ENCODE peak calls at places on chromosome 18, in seven cellular contexts. One of them, this sample, is unnamed.

GRCh38 chr18:72470391-72470790 is 73.8 kb downstream of the CBLN2 start:
- DNase-seq in HCT116: no peak
- DNase-seq in K562: no peak
- DNase-seq in HepG2: no peak
- DNase-seq in SK-N-SH: no peak
- DNase-seq in GM12878: no peak
- DNase-seq in H1: no peak
- DNase-seq in this sample: no peak

GRCh38 chr18:10476430-10476829 is 22.0 kb downstream of the APCDD1 start:
- DNase-seq in HCT116: no peak
- DNase-seq in H1: no peak
- DNase-seq in K562: no peak
- DNase-seq in HepG2: no peak
- DNase-seq in SK-N-SH: peak; percentile 81
- DNase-seq in GM12878: no peak
- DNase-seq in this sample: no peak

GRCh38 chr18:26546170-26546874 is 2.0 kb downstream of the KCTD1 start:
- DNase-seq in K562: no peak
- DNase-seq in GM12878: no peak
- DNase-seq in HCT116: no peak
- DNase-seq in SK-N-SH: no peak
- DNase-seq in H1: no peak
- DNase-seq in HepG2: no peak
- DNase-seq in this sample: no peak

GRCh38 chr18:33578371-33579146 is 540 bp downstream of the ASXL3 start:
- DNase-seq in H1: no peak
- DNase-seq in HCT116: no peak
- DNase-seq in GM12878: no peak
- DNase-seq in K562: no peak
- DNase-seq in SK-N-SH: no peak
- DNase-seq in HepG2: peak; percentile 1
- DNase-seq in this sample: no peak

GRCh38 chr18:62279561-62279960 is 45.5 kb upstream of the TNFRSF11A start:
- DNase-seq in GM12878: no peak
- DNase-seq in HCT116: no peak
- DNase-seq in SK-N-SH: no peak
- DNase-seq in K562: no peak
- DNase-seq in HepG2: no peak
- DNase-seq in H1: no peak
- DNase-seq in this sample: no peak

GRCh38 chr18:69558088-69558487 is 157.4 kb downstream of the DOK6 start:
- DNase-seq in K562: no peak
- DNase-seq in HCT116: no peak
- DNase-seq in H1: no peak
- DNase-seq in SK-N-SH: no peak
- DNase-seq in GM12878: no peak
- DNase-seq in HepG2: no peak
- DNase-seq in this sample: no peak

GRCh38 chr18:58761241-58761969 is 90.1 kb downstream of the MALT1 start:
- DNase-seq in SK-N-SH: no peak
- DNase-seq in HCT116: no peak
- DNase-seq in GM12878: peak; percentile 84
- DNase-seq in K562: no peak
- DNase-seq in H1: no peak
- DNase-seq in HepG2: no peak
- DNase-seq in this sample: no peak

GRCh38 chr18:57737661-57738060 is 65.5 kb downstream of the ATP8B1 start:
- DNase-seq in H1: no peak
- DNase-seq in K562: no peak
- DNase-seq in SK-N-SH: no peak
- DNase-seq in HCT116: no peak
- DNase-seq in GM12878: no peak
- DNase-seq in HepG2: peak; percentile 83
- DNase-seq in this sample: no peak

GRCh38 chr18:12659904-12660605 is 2.1 kb upstream of the SPIRE1 start:
- DNase-seq in H1: no peak
- DNase-seq in HepG2: peak; percentile 47
- DNase-seq in HCT116: peak; percentile 48
- DNase-seq in SK-N-SH: peak; percentile 69
- DNase-seq in K562: peak; percentile 66
- DNase-seq in GM12878: no peak
- DNase-seq in this sample: no peak

GRCh38 chr18:48810805-48811204 is 140.0 kb downstream of the SMAD7 start:
- DNase-seq in H1: no peak
- DNase-seq in HepG2: no peak
- DNase-seq in K562: no peak
- DNase-seq in SK-N-SH: no peak
- DNase-seq in GM12878: no peak
- DNase-seq in HCT116: no peak
- DNase-seq in this sample: no peak
- TF ChIP-seq JUND in H1: no peak
- TF ChIP-seq JUND in HepG2: no peak
- TF ChIP-seq JUND in K562: no peak
- TF ChIP-seq JUND in SK-N-SH: no peak
- TF ChIP-seq JUND in GM12878: no peak
- TF ChIP-seq JUND in HCT116: no peak
- TF ChIP-seq JUND in this sample: no peak

GRCh38 chr18:43780782-43781340 is 503.6 kb upstream of the SYT4 start:
- DNase-seq in SK-N-SH: no peak
- DNase-seq in K562: no peak
- DNase-seq in GM12878: no peak
- DNase-seq in HepG2: no peak
- DNase-seq in HCT116: no peak
- DNase-seq in H1: no peak
- DNase-seq in this sample: no peak
- TF ChIP-seq JUND in SK-N-SH: peak; percentile 56
- TF ChIP-seq JUND in K562: no peak
- TF ChIP-seq JUND in GM12878: no peak
- TF ChIP-seq JUND in HepG2: no peak
- TF ChIP-seq JUND in HCT116: no peak
- TF ChIP-seq JUND in H1: no peak
- TF ChIP-seq JUND in this sample: no peak

GRCh38 chr18:49227456-49227855 is 233.0 kb downstream of the DYM start:
- DNase-seq in GM12878: no peak
- DNase-seq in K562: no peak
- DNase-seq in HepG2: no peak
- DNase-seq in SK-N-SH: no peak
- DNase-seq in HCT116: no peak
- DNase-seq in H1: no peak
- DNase-seq in this sample: no peak

GRCh38 chr18:49231541-49231940 is 228.9 kb downstream of the DYM start:
- DNase-seq in K562: no peak
- DNase-seq in H1: no peak
- DNase-seq in HepG2: no peak
- DNase-seq in HCT116: no peak
- DNase-seq in GM12878: no peak
- DNase-seq in SK-N-SH: no peak
- DNase-seq in this sample: no peak

GRCh38 chr18:49226935-49227334 is 233.5 kb downstream of the DYM start:
- DNase-seq in GM12878: no peak
- DNase-seq in HepG2: no peak
- DNase-seq in HCT116: no peak
- DNase-seq in H1: no peak
- DNase-seq in SK-N-SH: no peak
- DNase-seq in K562: no peak
- DNase-seq in this sample: no peak

GRCh38 chr18:49228182-49228581 is 232.3 kb downstream of the DYM start:
- DNase-seq in HepG2: no peak
- DNase-seq in SK-N-SH: no peak
- DNase-seq in K562: no peak
- DNase-seq in GM12878: no peak
- DNase-seq in H1: no peak
- DNase-seq in HCT116: no peak
- DNase-seq in this sample: no peak

DNA sequence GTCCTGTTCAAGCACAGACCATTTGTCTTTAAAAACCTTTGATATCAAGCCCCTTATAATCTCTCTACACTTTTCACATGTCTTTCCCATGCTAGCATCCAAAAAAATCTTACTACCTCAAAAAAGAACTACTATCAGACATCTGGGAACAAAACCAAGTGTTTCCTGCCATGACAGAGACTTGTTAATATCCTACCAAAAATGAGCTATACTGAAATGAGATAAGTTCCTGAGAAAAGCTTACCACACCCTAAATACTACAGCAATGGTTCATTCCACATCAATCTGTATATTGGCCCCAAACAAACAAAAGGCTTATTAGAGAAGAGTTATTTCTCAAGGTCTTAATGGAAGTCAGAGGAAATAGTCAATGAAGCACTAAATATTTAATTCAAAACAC is 230.1 kb downstream of the DYM start:
- DNase-seq in HCT116: no peak
- DNase-seq in H1: no peak
- DNase-seq in GM12878: no peak
- DNase-seq in K562: no peak
- DNase-seq in SK-N-SH: no peak
- DNase-seq in HepG2: no peak
- DNase-seq in this sample: no peak
- TF ChIP-seq JUND in HCT116: no peak
- TF ChIP-seq JUND in H1: no peak
- TF ChIP-seq JUND in GM12878: no peak
- TF ChIP-seq JUND in K562: no peak
- TF ChIP-seq JUND in SK-N-SH: no peak
- TF ChIP-seq JUND in HepG2: no peak
- TF ChIP-seq JUND in this sample: no peak

GRCh38 chr18:27645929-27646328 is 460.8 kb upstream of the CHST9 start:
- DNase-seq in HepG2: no peak
- DNase-seq in K562: no peak
- DNase-seq in SK-N-SH: no peak
- DNase-seq in H1: no peak
- DNase-seq in GM12878: no peak
- DNase-seq in HCT116: no peak
- DNase-seq in this sample: no peak
- TF ChIP-seq JUND in HepG2: no peak
- TF ChIP-seq JUND in K562: no peak
- TF ChIP-seq JUND in SK-N-SH: no peak
- TF ChIP-seq JUND in H1: no peak
- TF ChIP-seq JUND in GM12878: no peak
- TF ChIP-seq JUND in HCT116: no peak
- TF ChIP-seq JUND in this sample: no peak

DNA sequence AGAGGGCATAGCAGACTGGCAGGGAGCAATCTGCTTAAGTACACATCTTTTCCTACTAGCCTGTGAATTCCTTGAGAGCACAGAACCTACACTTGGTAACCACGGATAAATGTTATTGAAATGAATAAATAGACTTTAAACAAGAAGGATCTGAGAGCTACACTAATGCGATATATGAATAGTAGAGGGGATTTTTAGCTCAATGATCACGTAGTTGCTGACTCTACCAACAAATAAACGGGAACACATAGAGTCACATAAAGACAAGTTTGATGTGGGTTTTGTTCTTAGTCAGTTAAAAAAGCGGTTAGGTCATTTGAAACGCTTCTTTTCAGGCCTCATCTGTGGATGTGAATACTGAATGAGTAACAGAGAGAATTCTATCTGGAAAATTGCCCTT is 290.3 kb upstream of the CCDC68 start:
- DNase-seq in GM12878: peak; percentile 60
- DNase-seq in H1: no peak
- DNase-seq in K562: no peak
- DNase-seq in HepG2: no peak
- DNase-seq in SK-N-SH: no peak
- DNase-seq in HCT116: no peak
- DNase-seq in this sample: no peak
- TF ChIP-seq JUND in GM12878: peak; percentile 24
- TF ChIP-seq JUND in H1: no peak
- TF ChIP-seq JUND in K562: no peak
- TF ChIP-seq JUND in HepG2: no peak
- TF ChIP-seq JUND in SK-N-SH: no peak
- TF ChIP-seq JUND in HCT116: no peak
- TF ChIP-seq JUND in this sample: no peak

DNA sequence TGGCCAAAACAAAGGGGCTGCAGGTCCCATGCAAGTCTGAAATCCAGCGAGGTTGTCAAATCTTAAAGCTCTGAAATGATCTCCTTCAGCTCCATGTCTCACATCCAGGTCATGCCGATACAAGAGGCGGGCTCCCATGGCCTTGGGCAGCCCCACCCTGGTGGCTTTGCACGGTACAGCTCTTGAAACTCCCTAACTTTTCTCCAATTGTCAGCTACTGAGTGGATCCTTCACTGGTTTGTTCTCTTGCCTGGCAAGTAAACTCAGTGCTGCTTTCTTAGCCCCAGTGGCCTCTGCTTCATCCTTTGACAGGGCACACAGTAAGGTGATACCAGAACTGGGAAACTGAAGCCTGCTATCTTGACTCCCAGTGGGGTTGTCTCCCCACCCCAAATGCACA is 26.3 kb downstream of the SERPINB13 start:
- DNase-seq in HCT116: no peak
- DNase-seq in HepG2: no peak
- DNase-seq in H1: no peak
- DNase-seq in GM12878: no peak
- DNase-seq in K562: no peak
- DNase-seq in SK-N-SH: no peak
- DNase-seq in this sample: no peak
- TF ChIP-seq JUND in HCT116: no peak
- TF ChIP-seq JUND in HepG2: no peak
- TF ChIP-seq JUND in H1: no peak
- TF ChIP-seq JUND in GM12878: no peak
- TF ChIP-seq JUND in K562: no peak
- TF ChIP-seq JUND in SK-N-SH: no peak
- TF ChIP-seq JUND in this sample: no peak

DNA sequence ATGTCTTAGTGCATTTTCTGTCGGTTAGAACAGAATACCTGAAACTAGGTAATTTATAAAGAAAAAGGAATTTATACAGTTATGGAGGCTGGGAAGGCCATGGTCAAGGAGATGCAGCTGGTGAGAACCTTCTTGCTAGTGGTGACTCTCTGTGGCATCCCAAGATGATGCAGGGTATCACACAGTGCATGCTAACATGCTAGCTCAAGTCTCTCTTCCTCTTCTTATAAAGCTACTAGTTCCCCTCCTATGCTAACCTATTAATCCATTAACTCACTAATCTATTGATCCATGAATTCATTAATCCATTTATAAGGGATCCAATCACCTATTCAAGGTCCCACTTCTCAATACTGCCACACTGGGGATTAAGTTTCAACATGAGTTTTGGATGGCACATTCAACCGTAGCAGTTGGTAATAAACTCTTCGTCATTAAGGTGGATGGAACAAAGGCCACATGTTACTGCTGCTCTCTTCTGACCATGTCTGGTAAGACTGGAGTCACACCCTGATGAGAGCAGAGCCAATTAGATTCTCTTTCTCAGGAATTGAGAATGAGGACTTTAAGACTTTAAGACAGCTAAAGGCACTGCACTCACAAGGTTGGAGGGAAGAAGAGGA is 211.6 kb upstream of the SMAD7 start:
- DNase-seq in K562: no peak
- DNase-seq in HepG2: no peak
- DNase-seq in HCT116: no peak
- DNase-seq in H1: no peak
- DNase-seq in GM12878: peak; percentile 68
- DNase-seq in SK-N-SH: no peak
- DNase-seq in this sample: no peak
- TF ChIP-seq JUND in K562: no peak
- TF ChIP-seq JUND in HepG2: no peak
- TF ChIP-seq JUND in HCT116: no peak
- TF ChIP-seq JUND in H1: no peak
- TF ChIP-seq JUND in GM12878: no peak
- TF ChIP-seq JUND in SK-N-SH: no peak
- TF ChIP-seq JUND in this sample: no peak

This sample was measured in T47D.